ENCODE peak calls at places on chromosomes 1 and 21, in five cellular contexts. P is cardiac septum; L is H4; A is tibial artery; X is stimulated activated naive CD8-positive, alpha-beta T cell treated with anti-CD3 and anti-CD28 coated beads, Interleukin-15, amount 100 ng/mL, for 72 hours. M is an unnamed sample.
A peak's percentile ranks its signal among the peaks of the same experiment; 100 is the strongest.

GRCh38 chr1:154871374-154871773 is 1.3 kb upstream of the KCNN3 start:
- DNase-seq in P (no peak), L (no peak), A (no peak), X (no peak), M (no peak)

GRCh38 chr1:83746234-83746633 is 252.7 kb downstream of the TTLL7 start:
- DNase-seq in P (no peak), L (no peak), A (no peak), X (no peak), M (no peak)

GRCh38 chr1:241423541-241424479 is 66.8 kb upstream of the RGS7 start:
- DNase-seq in P (no peak), L (no peak), A (no peak), X (peak; percentile 29), M (no peak)

GRCh38 chr1:59730759-59731478 is 83.8 kb upstream of the HOOK1 start:
- DNase-seq in P (peak; percentile 87), L (peak; percentile 94), A (peak; percentile 90), X (peak; percentile 19), M (no peak)

GRCh38 chr1:26541816-26542711 is 12.5 kb downstream of the RPS6KA1 start:
- DNase-seq in P (peak; percentile 96), L (no peak), A (peak; percentile 89), X (peak; percentile 92), M (peak; percentile 92)

GRCh38 chr1:228416217-228416971 is at the start of gene TRIM17:
- DNase-seq in P (no peak), L (no peak), A (no peak), X (peak; percentile 52), M (peak; percentile 43)

GRCh38 chr1:113812661-113813135 is 422 bp upstream of the RSBN1 start:
- DNase-seq in P (no peak), L (no peak), A (no peak), X (no peak), M (no peak)

GRCh38 chr1:154869351-154870116 is 547 bp downstream of the KCNN3 start:
- DNase-seq in P (no peak), L (no peak), A (peak; percentile 74), X (no peak), M (no peak)

GRCh38 chr1:33300673-33301072 is 20.2 kb downstream of the A3GALT2 start:
- DNase-seq in P (no peak), L (peak; percentile 67), A (peak; percentile 82), X (no peak), M (no peak)

GRCh38 chr1:204915856-204916485 is 45.3 kb downstream of the NFASC start:
- DNase-seq in P (no peak), L (no peak), A (no peak), X (no peak), M (no peak)

GRCh38 chr1:45945426-45945825 is 142.0 kb downstream of the MAST2 start:
- DNase-seq in P (no peak), L (no peak), A (no peak), X (no peak), M (no peak)

GRCh38 chr1:43853161-43853921 is 80.3 kb upstream of the ARTN start:
- DNase-seq in P (no peak), L (peak; percentile 90), A (no peak), X (peak; percentile 50), M (no peak)

GRCh38 chr21:43921602-43921978 is 56.6 kb downstream of the AGPAT3 start:
- DNase-seq in P (no peak), L (no peak), A (no peak), X (peak; percentile 46), M (no peak)

GRCh38 chr1:28056129-28056925 is 32.1 kb downstream of the EYA3 start:
- DNase-seq in P (no peak), L (no peak), A (no peak), X (peak; percentile 84), M (no peak)

GRCh38 chr1:10796029-10796944 is at the start of gene CASZ1:
- DNase-seq in P (peak; percentile 85), L (peak; percentile 75), A (peak; percentile 82), X (no peak), M (no peak)

GRCh38 chr1:109040627-109041613 is 982 bp downstream of the WDR47 start:
- DNase-seq in P (no peak), L (no peak), A (no peak), X (peak; percentile 43), M (peak; percentile 30)

GRCh38 chr1:193103759-193104495 is 1.3 kb downstream of the GLRX2 start:
- DNase-seq in P (no peak), L (no peak), A (no peak), X (no peak), M (no peak)

GRCh38 chr1:55282058-55282457 is 66.9 kb upstream of the USP24 start:
- DNase-seq in P (no peak), L (no peak), A (no peak), X (no peak), M (no peak)

GRCh38 chr1:235670157-235670776 is 20.7 kb upstream of the GNG4 start:
- DNase-seq in P (no peak), L (no peak), A (no peak), X (no peak), M (no peak)

M was measured in T-helper 1 cell.